ENCODE peak calls at places on chromosomes 6 and 20, in six cellular contexts. R is heart right ventricle, S is cardiac muscle cell, K is foreskin keratinocyte, E is uterus, L is adrenal gland. G is an unnamed sample.
A peak's percentile ranks its signal among the peaks of the same experiment; 100 is the strongest.

GRCh38 chr6:12291785-12292604 is 1.8 kb downstream of the EDN1 start:
- DNase-seq in K (peak; percentile 70), L (no peak), R (no peak), E (no peak), S (peak; percentile 65), G (peak; percentile 49)

GRCh38 chr6:149267513-149268043 is 49.9 kb upstream of the TAB2 start:
- DNase-seq in K (no peak), L (no peak), E (no peak), R (no peak), S (no peak), G (no peak)

GRCh38 chr6:149477544-149477943 is 7.3 kb downstream of the ZC3H12D start:
- DNase-seq in R (no peak), K (no peak), S (no peak), L (no peak), E (no peak), G (no peak)

GRCh38 chr20:13563854-13564253 is 74.9 kb downstream of the TASP1 start:
- DNase-seq in K (no peak), E (no peak), L (no peak), R (no peak), S (no peak), G (no peak)

GRCh38 chr6:163533443-163533842 is 118.9 kb downstream of the QKI start:
- DNase-seq in K (peak; percentile 76), L (no peak), E (no peak), S (peak; percentile 90), R (no peak), G (peak; percentile 97)

GRCh38 chr6:16544006-16544405 is 217.3 kb downstream of the ATXN1 start:
- DNase-seq in S (peak; percentile 67), R (peak; percentile 85), K (no peak), E (peak; percentile 22), L (peak; percentile 79), G (peak; percentile 39)

GRCh38 chr20:38286586-38287502 is 17.1 kb upstream of the BPI start:
- DNase-seq in L (no peak), K (no peak), S (peak; percentile 76), E (no peak), R (peak; percentile 64), G (peak; percentile 72)

GRCh38 chr6:22569281-22570184 is at the start of gene HDGFL1:
- DNase-seq in K (no peak), R (no peak), S (no peak), E (no peak), L (no peak), G (no peak)

GRCh38 chr6:13754644-13755043 is 43.0 kb upstream of the RANBP9 start:
- DNase-seq in E (no peak), R (no peak), L (no peak), K (no peak), S (no peak), G (no peak)

GRCh38 chr6:105226598-105227291 is 46.9 kb upstream of the POPDC3 start:
- DNase-seq in L (no peak), E (no peak), S (peak; percentile 17), K (no peak), R (peak; percentile 17), G (no peak)

GRCh38 chr6:11654876-11655275 is 117.3 kb downstream of the TMEM170B start:
- DNase-seq in R (no peak), L (no peak), K (no peak), E (no peak), S (peak; percentile 32), G (peak; percentile 66)

GRCh38 chr6:52553158-52553557 is 23.7 kb downstream of the TRAM2 start:
- DNase-seq in E (no peak), R (no peak), L (no peak), K (no peak), S (no peak), G (no peak)

GRCh38 chr20:25984933-25985332 is 288.3 kb upstream of the ZNF337 start:
- DNase-seq in K (no peak), R (peak; percentile 71), E (peak; percentile 61), L (peak; percentile 74), S (peak; percentile 74), G (no peak)

GRCh38 chr20:2984956-2985661 is 58.3 kb upstream of the GNRH2 start:
- DNase-seq in E (no peak), K (peak; percentile 49), R (no peak), L (no peak), S (peak; percentile 56), G (peak; percentile 79)

GRCh38 chr6:100099189-100100074 is 105.4 kb upstream of the MCHR2 start:
- DNase-seq in L (no peak), K (peak; percentile 30), R (no peak), S (peak; percentile 47), E (no peak), G (peak; percentile 24)

GRCh38 chr6:7143161-7143974 is 35.6 kb downstream of the RREB1 start:
- DNase-seq in S (peak; percentile 52), K (no peak), L (no peak), E (no peak), R (no peak), G (peak; percentile 45)

GRCh38 chr20:53163486-53163885 is 191.3 kb downstream of the TSHZ2 start:
- DNase-seq in L (no peak), K (peak; percentile 52), S (peak; percentile 64), R (peak; percentile 5), E (no peak), G (peak; percentile 39)

GRCh38 chr6:89372506-89372901 is 20.0 kb upstream of the UBE2J1 start:
- DNase-seq in S (no peak), E (no peak), R (no peak), K (no peak), L (no peak), G (no peak)

GRCh38 chr6:127366281-127367022 is 23.0 kb upstream of the ECHDC1 start:
- DNase-seq in S (peak; percentile 97), R (no peak), E (no peak), L (peak; percentile 56), K (peak; percentile 100), G (peak; percentile 96)

GRCh38 chr6:37643851-37644672 is 53.6 kb downstream of the MDGA1 start:
- DNase-seq in E (no peak), K (no peak), S (peak; percentile 35), L (no peak), R (peak; percentile 53), G (no peak)

GRCh38 chr20:53914861-53915458 is 155.4 kb downstream of the BCAS1 start:
- DNase-seq in E (no peak), R (no peak), S (no peak), K (no peak), L (no peak), G (no peak)

GRCh38 chr6:157151989-157152388 is 171.3 kb downstream of the TMEM242 start:
- DNase-seq in L (no peak), K (no peak), R (no peak), E (no peak), S (peak; percentile 80), G (peak; percentile 96)

GRCh38 chr20:58776109-58776508 is 74.6 kb downstream of the GNAS-AS1 start:
- DNase-seq in S (no peak), R (no peak), K (no peak), L (no peak), E (no peak), G (no peak)

GRCh38 chr6:169162968-169163903 is 90.4 kb downstream of the THBS2 start:
- DNase-seq in E (no peak), S (peak; percentile 95), R (peak; percentile 48), K (peak; percentile 97), L (peak; percentile 59), G (peak; percentile 97)

GRCh38 chr6:152232494-152233151 is 404.5 kb downstream of the SYNE1 start:
- DNase-seq in S (peak; percentile 85), R (no peak), E (no peak), K (no peak), L (no peak), G (peak; percentile 76)
- TF ChIP-seq CTCF in S (peak; percentile 33), R (peak; percentile 21), E (no peak), K (peak; percentile 13), L (no peak), G (no peak)

GRCh38 chr6:71457883-71458282 is 169.3 kb downstream of the OGFRL1 start:
- DNase-seq in L (no peak), S (no peak), R (no peak), K (no peak), E (no peak), G (no peak)

GRCh38 chr6:71463061-71463460 is 174.4 kb downstream of the OGFRL1 start:
- DNase-seq in S (peak; percentile 75), K (no peak), R (no peak), L (no peak), E (no peak), G (peak; percentile 29)

GRCh38 chr6:71454083-71454482 is 165.5 kb downstream of the OGFRL1 start:
- DNase-seq in S (no peak), R (no peak), K (no peak), L (no peak), E (no peak), G (no peak)

GRCh38 chr6:71460933-71461332 is 172.3 kb downstream of the OGFRL1 start:
- DNase-seq in K (peak; percentile 73), L (no peak), S (no peak), R (no peak), E (no peak), G (no peak)

DNA sequence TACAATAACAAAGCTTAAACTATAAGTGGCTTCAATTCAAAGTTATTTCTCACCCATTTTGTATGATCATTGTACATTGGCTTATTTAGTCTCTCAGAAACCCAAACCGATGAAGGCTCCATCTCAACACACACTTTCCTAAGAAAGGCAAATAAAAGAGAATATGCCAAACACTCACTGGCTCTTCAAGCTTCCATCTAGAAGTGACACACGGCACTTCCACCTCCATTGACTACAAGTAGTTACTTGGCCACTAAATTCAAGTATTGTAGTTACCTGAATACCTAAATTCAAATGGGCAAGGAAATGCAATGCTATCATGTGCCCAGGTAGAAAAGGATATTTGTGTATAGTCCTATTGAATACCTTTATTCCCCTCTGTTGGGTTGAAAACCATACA is 170.6 kb downstream of the OGFRL1 start:
- DNase-seq in L (no peak), R (no peak), K (no peak), S (no peak), E (no peak), G (no peak)
- H3K27ac ChIP-seq in L (no peak overlapping the region), R (no peak overlapping the region), K (no peak overlapping the region), S (no peak overlapping the region), E (no peak overlapping the region), G (no peak overlapping the region)

GRCh38 chr20:49770634-49771033 is 42.0 kb upstream of the SLC9A8 start:
- DNase-seq in L (no peak), R (no peak), E (no peak), S (no peak), K (no peak), G (no peak)

GRCh38 chr20:49779972-49780371 is 32.7 kb upstream of the SLC9A8 start:
- DNase-seq in L (no peak), R (no peak), S (no peak), K (no peak), E (no peak), G (no peak)

GRCh38 chr20:49775229-49775693 is 37.4 kb upstream of the SLC9A8 start:
- DNase-seq in S (peak; percentile 90), R (peak; percentile 48), K (no peak), L (peak; percentile 92), E (peak; percentile 85), G (peak; percentile 87)
- TF ChIP-seq CTCF in S (no peak), R (no peak), K (no peak), L (no peak), E (no peak), G (no peak)

DNA sequence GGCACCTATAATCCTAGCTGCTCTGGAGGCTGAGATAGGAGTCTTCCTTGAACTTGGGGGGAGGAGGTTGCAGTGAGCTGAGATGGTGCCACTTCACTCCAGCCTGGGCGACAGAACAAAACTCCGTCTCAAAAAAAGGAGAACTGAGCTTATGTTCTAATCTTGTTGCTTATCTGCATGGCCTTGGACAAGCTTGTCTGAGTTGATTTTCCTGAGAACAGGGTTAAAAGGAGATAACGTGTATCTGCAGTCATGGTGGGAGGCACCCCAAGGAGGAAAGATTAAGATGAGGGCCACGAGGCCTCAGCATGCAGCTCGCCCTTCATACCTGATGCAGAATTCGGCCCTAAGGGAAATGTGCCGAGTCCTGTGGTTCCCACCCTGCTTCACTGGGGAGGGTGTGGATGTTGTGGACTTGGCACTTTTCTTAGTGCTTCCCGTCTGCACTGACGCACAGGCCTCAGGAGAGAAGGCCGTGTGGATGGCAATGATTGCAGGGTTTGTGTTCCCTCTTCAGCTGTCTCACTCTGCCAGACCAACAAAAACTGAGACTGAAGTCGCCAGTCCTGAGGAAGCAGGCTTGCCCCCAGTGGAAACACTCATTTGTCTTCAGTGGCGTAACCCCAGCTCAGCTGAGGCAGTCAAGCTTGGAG is 56.3 kb downstream of the EZR start:
- DNase-seq in L (peak; percentile 65), E (no peak), S (no peak), R (no peak), K (no peak), G (no peak)
- H3K27ac ChIP-seq in L (peak overlapping the region; percentile 72), E (no peak overlapping the region), S (peak overlapping the region; percentile 92), R (no peak overlapping the region), K (no peak overlapping the region), G (no peak overlapping the region)

G was measured in fibroblast of lung.